ENCODE peak calls at places on chromosome 18, in four cellular contexts. One of them, this sample, is unnamed.
A peak's percentile ranks its signal among the peaks of the same experiment; 100 is the strongest.

GRCh38 chr18:36662000-36662399 is 166.8 kb downstream of the TPGS2 start:
- DNase-seq in left ventricle myocardium inferior: no peak
- DNase-seq in testis: peak; percentile 19
- DNase-seq in thyroid gland: no peak
- DNase-seq in this sample: no peak

GRCh38 chr18:59763541-59764136 is 66.4 kb upstream of the CCBE1 start:
- DNase-seq in left ventricle myocardium inferior: no peak
- DNase-seq in thyroid gland: no peak
- DNase-seq in testis: no peak
- DNase-seq in this sample: no peak

GRCh38 chr18:28175930-28176673 is 828 bp downstream of the CDH2 start:
- DNase-seq in testis: peak; percentile 22
- DNase-seq in thyroid gland: peak; percentile 11
- DNase-seq in left ventricle myocardium inferior: peak; percentile 21
- DNase-seq in this sample: peak; percentile 35

GRCh38 chr18:23855721-23856120 is 158.8 kb upstream of the TTC39C start:
- DNase-seq in left ventricle myocardium inferior: no peak
- DNase-seq in testis: no peak
- DNase-seq in thyroid gland: no peak
- DNase-seq in this sample: no peak

GRCh38 chr18:5294113-5294617 is 1.4 kb downstream of the ZBTB14 start:
- DNase-seq in left ventricle myocardium inferior: peak; percentile 49
- DNase-seq in thyroid gland: peak; percentile 80
- DNase-seq in testis: peak; percentile 67
- DNase-seq in this sample: peak; percentile 55

GRCh38 chr18:22067109-22067508 is 102.3 kb upstream of the GATA6 start:
- DNase-seq in left ventricle myocardium inferior: no peak
- DNase-seq in thyroid gland: no peak
- DNase-seq in testis: no peak
- DNase-seq in this sample: no peak

GRCh38 chr18:79393181-79393598 is 2.5 kb upstream of the NFATC1 start:
- DNase-seq in thyroid gland: no peak
- DNase-seq in left ventricle myocardium inferior: no peak
- DNase-seq in testis: no peak
- DNase-seq in this sample: peak; percentile 14

GRCh38 chr18:49591271-49591670 is 29.4 kb downstream of the LIPG start:
- DNase-seq in testis: no peak
- DNase-seq in left ventricle myocardium inferior: no peak
- DNase-seq in thyroid gland: peak; percentile 13
- DNase-seq in this sample: no peak

GRCh38 chr18:3451989-3452749 is 2.2 kb downstream of the TGIF1 start:
- DNase-seq in testis: peak; percentile 66
- DNase-seq in left ventricle myocardium inferior: peak; percentile 44
- DNase-seq in thyroid gland: peak; percentile 84
- DNase-seq in this sample: peak; percentile 47

GRCh38 chr18:27649621-27650020 is 464.5 kb upstream of the CHST9 start:
- DNase-seq in left ventricle myocardium inferior: no peak
- DNase-seq in thyroid gland: no peak
- DNase-seq in testis: no peak
- DNase-seq in this sample: no peak

GRCh38 chr18:48545690-48546365 is 7.0 kb downstream of the CTIF start:
- DNase-seq in thyroid gland: no peak
- DNase-seq in testis: peak; percentile 56
- DNase-seq in left ventricle myocardium inferior: peak; percentile 61
- DNase-seq in this sample: peak; percentile 63

GRCh38 chr18:46344416-46345180 is 240.4 kb downstream of the HAUS1 start:
- DNase-seq in left ventricle myocardium inferior: no peak
- DNase-seq in thyroid gland: no peak
- DNase-seq in testis: no peak
- DNase-seq in this sample: no peak

GRCh38 chr18:78612801-78613200 is 366.8 kb upstream of the SALL3 start:
- DNase-seq in testis: no peak
- DNase-seq in thyroid gland: no peak
- DNase-seq in left ventricle myocardium inferior: no peak
- DNase-seq in this sample: no peak

GRCh38 chr18:33804258-33804657 is 226.2 kb downstream of the ASXL3 start:
- DNase-seq in testis: no peak
- DNase-seq in left ventricle myocardium inferior: no peak
- DNase-seq in thyroid gland: peak; percentile 62
- DNase-seq in this sample: no peak

GRCh38 chr18:54900290-54900689 is 59.0 kb downstream of the CCDC68 start:
- DNase-seq in left ventricle myocardium inferior: no peak
- DNase-seq in testis: no peak
- DNase-seq in thyroid gland: no peak
- DNase-seq in this sample: no peak

GRCh38 chr18:27400001-27400400 is 214.9 kb upstream of the CHST9 start:
- DNase-seq in testis: no peak
- DNase-seq in left ventricle myocardium inferior: no peak
- DNase-seq in thyroid gland: no peak
- DNase-seq in this sample: no peak

GRCh38 chr18:7415081-7415894 is 151.8 kb upstream of the PTPRM start:
- DNase-seq in testis: no peak
- DNase-seq in thyroid gland: no peak
- DNase-seq in left ventricle myocardium inferior: no peak
- DNase-seq in this sample: no peak

GRCh38 chr18:48313803-48314202 is 95.4 kb downstream of the ZBTB7C start:
- DNase-seq in thyroid gland: no peak
- DNase-seq in testis: no peak
- DNase-seq in left ventricle myocardium inferior: no peak
- DNase-seq in this sample: no peak

GRCh38 chr18:46660955-46661749 is 4.1 kb upstream of the LOXHD1 start:
- DNase-seq in testis: peak; percentile 49
- DNase-seq in thyroid gland: no peak
- DNase-seq in left ventricle myocardium inferior: no peak
- DNase-seq in this sample: peak; percentile 49

GRCh38 chr18:23166863-23167531 is 31.7 kb downstream of the CABLES1 start:
- DNase-seq in thyroid gland: no peak
- DNase-seq in testis: no peak
- DNase-seq in left ventricle myocardium inferior: no peak
- DNase-seq in this sample: no peak

GRCh38 chr18:22066083-22066485 is 103.3 kb upstream of the GATA6 start:
- DNase-seq in thyroid gland: no peak
- DNase-seq in left ventricle myocardium inferior: no peak
- DNase-seq in testis: no peak
- DNase-seq in this sample: no peak

GRCh38 chr18:58363767-58364540 is 264.9 kb downstream of the ALPK2 start:
- DNase-seq in left ventricle myocardium inferior: no peak
- DNase-seq in thyroid gland: no peak
- DNase-seq in testis: no peak
- DNase-seq in this sample: no peak
- H3K4me1 ChIP-seq in left ventricle myocardium inferior: peaks cover 23% of the 10 kb centered on the region
- H3K4me1 ChIP-seq in thyroid gland: peaks cover 29% of the 10 kb centered on the region
- H3K4me1 ChIP-seq in testis: no peaks in the 10 kb centered on the region
- H3K4me1 ChIP-seq in this sample: no peaks in the 10 kb centered on the region

GRCh38 chr18:26277374-26277773 is 51.1 kb downstream of the TAF4B start:
- DNase-seq in thyroid gland: no peak
- DNase-seq in testis: no peak
- DNase-seq in left ventricle myocardium inferior: no peak
- DNase-seq in this sample: no peak
- H3K36me3 ChIP-seq in thyroid gland: no peaks in the 10 kb centered on the region
- H3K36me3 ChIP-seq in testis: no peaks in the 10 kb centered on the region
- H3K36me3 ChIP-seq in left ventricle myocardium inferior: peaks cover 20% of the 10 kb centered on the region
- H3K36me3 ChIP-seq in this sample: no peaks in the 10 kb centered on the region

GRCh38 chr18:62867521-62867920 is 152.2 kb downstream of the PHLPP1 start:
- DNase-seq in testis: no peak
- DNase-seq in thyroid gland: no peak
- DNase-seq in left ventricle myocardium inferior: no peak
- DNase-seq in this sample: no peak

GRCh38 chr18:62865498-62865897 is 150.2 kb downstream of the PHLPP1 start:
- DNase-seq in thyroid gland: no peak
- DNase-seq in testis: no peak
- DNase-seq in left ventricle myocardium inferior: no peak
- DNase-seq in this sample: no peak

GRCh38 chr18:62868645-62869044 is 153.3 kb downstream of the PHLPP1 start:
- DNase-seq in left ventricle myocardium inferior: no peak
- DNase-seq in thyroid gland: no peak
- DNase-seq in testis: no peak
- DNase-seq in this sample: no peak

GRCh38 chr18:62870643-62871042 is 155.3 kb downstream of the PHLPP1 start:
- DNase-seq in left ventricle myocardium inferior: no peak
- DNase-seq in thyroid gland: no peak
- DNase-seq in testis: no peak
- DNase-seq in this sample: no peak

DNA sequence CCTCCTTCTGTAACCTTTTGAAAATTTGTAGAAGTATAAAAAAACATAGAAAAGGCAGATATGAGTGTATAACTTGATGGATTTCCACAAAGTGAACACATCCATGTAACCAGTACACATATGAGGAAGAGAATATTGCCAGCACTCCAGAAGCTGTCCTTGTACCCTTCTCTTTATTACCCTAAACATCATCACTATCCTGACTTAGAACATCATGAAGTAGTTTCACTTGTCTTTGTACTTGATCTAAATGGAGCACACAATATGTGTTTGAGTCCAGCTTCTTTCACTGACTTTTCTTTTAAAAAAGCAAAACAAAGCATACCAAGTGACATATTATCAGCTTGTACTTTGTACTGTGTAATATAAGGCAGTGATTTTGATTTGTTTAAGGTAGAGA is 154.0 kb downstream of the PHLPP1 start:
- DNase-seq in left ventricle myocardium inferior: no peak
- DNase-seq in testis: no peak
- DNase-seq in thyroid gland: no peak
- DNase-seq in this sample: no peak
- H3K27ac ChIP-seq in left ventricle myocardium inferior: no peak overlapping the region
- H3K27ac ChIP-seq in testis: no peak overlapping the region
- H3K27ac ChIP-seq in thyroid gland: no peak overlapping the region
- H3K27ac ChIP-seq in this sample: no peak overlapping the region

GRCh38 chr18:12532661-12533060 is 124.9 kb downstream of the PRELID3A start:
- DNase-seq in testis: no peak
- DNase-seq in left ventricle myocardium inferior: no peak
- DNase-seq in thyroid gland: no peak
- DNase-seq in this sample: no peak
- H3K4me1 ChIP-seq in testis: no peaks in the 10 kb centered on the region
- H3K4me1 ChIP-seq in left ventricle myocardium inferior: no peaks in the 10 kb centered on the region
- H3K4me1 ChIP-seq in thyroid gland: no peaks in the 10 kb centered on the region
- H3K4me1 ChIP-seq in this sample: peaks cover 8% of the 10 kb centered on the region

GRCh38 chr18:8946046-8946838 is 156.3 kb upstream of the NDUFV2 start:
- DNase-seq in left ventricle myocardium inferior: no peak
- DNase-seq in testis: no peak
- DNase-seq in thyroid gland: no peak
- DNase-seq in this sample: no peak
- H3K36me3 ChIP-seq in left ventricle myocardium inferior: no peaks in the 10 kb centered on the region
- H3K36me3 ChIP-seq in testis: no peaks in the 10 kb centered on the region
- H3K36me3 ChIP-seq in thyroid gland: no peaks in the 10 kb centered on the region
- H3K36me3 ChIP-seq in this sample: no peaks in the 10 kb centered on the region